ENCODE peak calls at places on chromosomes 4 and X, in nine cellular contexts. Z, U, M, H, Y, I, O, R and A are unnamed samples.

GRCh38 chr4:112302320-112303274 is 5.4 kb downstream of the ALPK1 start:
- ATAC-seq in R (no peak), M (no peak), U (no peak), H (no peak), I (no peak), O (no peak), Y (no peak), Z (no peak), A (no peak)

GRCh38 chrX:86146102-86146501 is 2.1 kb upstream of the DACH2 start:
- ATAC-seq in O (no peak), I (no peak), R (no peak), U (no peak), H (no peak), Y (no peak), Z (no peak), M (no peak), A (no peak)

GRCh38 chr4:147034372-147034771 is 88.7 kb upstream of the TTC29 start:
- ATAC-seq in R (no peak), M (no peak), Y (no peak), H (no peak), U (no peak), O (no peak), Z (no peak), I (no peak), A (peak; percentile 48)

GRCh38 chr4:141467225-141467624 is 169.2 kb upstream of the IL15 start:
- ATAC-seq in R (no peak), U (no peak), O (no peak), I (no peak), H (no peak), M (no peak), Z (no peak), Y (no peak), A (no peak)

GRCh38 chrX:18574591-18574990 is 97.3 kb downstream of the RS1 start:
- ATAC-seq in O (peak; percentile 45), Y (no peak), Z (peak; percentile 61), R (no peak), I (peak; percentile 79), H (no peak), M (peak; percentile 33), U (peak; percentile 73), A (no peak)

GRCh38 chr4:174244441-174244840 is 39.0 kb downstream of the FBXO8 start:
- ATAC-seq in I (peak; percentile 81), U (no peak), R (no peak), M (no peak), Z (no peak), Y (no peak), H (no peak), O (no peak), A (no peak)

GRCh38 chr4:22668301-22668700 is 24.4 kb upstream of the GBA3 start:
- ATAC-seq in M (peak; percentile 17), I (no peak), R (no peak), U (no peak), O (no peak), Y (no peak), H (no peak), Z (peak; percentile 23), A (no peak)

GRCh38 chrX:47540754-47541538 is 20.1 kb upstream of the ARAF start:
- ATAC-seq in H (peak; percentile 95), I (peak; percentile 99), M (peak; percentile 100), O (peak; percentile 98), R (peak; percentile 100), U (peak; percentile 98), Z (peak; percentile 99), Y (peak; percentile 100), A (peak; percentile 99)

GRCh38 chr4:7309176-7309575 is 116.8 kb downstream of the SORCS2 start:
- ATAC-seq in Z (no peak), U (peak; percentile 23), O (no peak), M (no peak), I (no peak), H (no peak), Y (no peak), R (no peak), A (no peak)

GRCh38 chrX:153900806-153901752 is 3.4 kb upstream of the AVPR2 start:
- ATAC-seq in I (peak; percentile 96), M (peak; percentile 77), O (peak; percentile 62), H (no peak), R (no peak), U (peak; percentile 56), Z (peak; percentile 72), Y (peak; percentile 80), A (peak; percentile 80)

GRCh38 chr4:40377462-40378385 is 42.6 kb downstream of the CHRNA9 start:
- ATAC-seq in M (peak; percentile 53), U (no peak), H (no peak), O (peak; percentile 65), R (peak; percentile 27), Z (peak; percentile 81), I (peak; percentile 64), Y (no peak), A (no peak)

GRCh38 chr4:98685225-98686045 is 27.0 kb upstream of the TSPAN5 start:
- ATAC-seq in Y (no peak), O (no peak), Z (no peak), H (no peak), R (no peak), M (no peak), U (no peak), I (no peak), A (no peak)

GRCh38 chrX:113950081-113950678 is 633.7 kb upstream of the HTR2C start:
- ATAC-seq in I (no peak), O (no peak), Z (no peak), H (no peak), Y (no peak), U (no peak), M (no peak), R (no peak), A (no peak)

GRCh38 chr4:168848112-168848511 is 161.9 kb downstream of the CBR4 start:
- ATAC-seq in O (peak; percentile 70), Y (peak; percentile 82), R (peak; percentile 71), U (peak; percentile 61), Z (peak; percentile 70), M (peak; percentile 80), I (peak; percentile 28), H (peak; percentile 33), A (peak; percentile 42)

GRCh38 chr4:168845897-168846296 is 164.2 kb downstream of the CBR4 start:
- ATAC-seq in Z (no peak), O (no peak), U (no peak), Y (no peak), I (no peak), M (no peak), H (no peak), R (peak; percentile 42), A (no peak)

GRCh38 chr4:168844261-168845039 is 165.6 kb downstream of the CBR4 start:
- ATAC-seq in U (no peak), R (no peak), H (peak; percentile 62), M (no peak), Y (peak; percentile 39), Z (peak; percentile 38), I (peak; percentile 64), O (peak; percentile 32), A (peak; percentile 59)

GRCh38 chr4:168848977-168849687 is 160.9 kb downstream of the CBR4 start:
- ATAC-seq in H (no peak), Y (peak; percentile 6), Z (no peak), O (peak; percentile 33), I (peak; percentile 21), U (peak; percentile 44), R (no peak), M (peak; percentile 30), A (no peak)

GRCh38 chr4:168846414-168846813 is 163.6 kb downstream of the CBR4 start:
- ATAC-seq in Z (no peak), U (no peak), M (no peak), R (no peak), O (no peak), Y (no peak), I (no peak), H (no peak), A (no peak)
- H3K27ac ChIP-seq in Z (no peak overlapping the region), U (peak overlapping the region; percentile 97), M (no peak overlapping the region), R (no peak overlapping the region), O (no peak overlapping the region), Y (no peak overlapping the region), I (peak overlapping the region; percentile 43), H (no peak overlapping the region), A (peak overlapping the region; percentile 86)

DNA sequence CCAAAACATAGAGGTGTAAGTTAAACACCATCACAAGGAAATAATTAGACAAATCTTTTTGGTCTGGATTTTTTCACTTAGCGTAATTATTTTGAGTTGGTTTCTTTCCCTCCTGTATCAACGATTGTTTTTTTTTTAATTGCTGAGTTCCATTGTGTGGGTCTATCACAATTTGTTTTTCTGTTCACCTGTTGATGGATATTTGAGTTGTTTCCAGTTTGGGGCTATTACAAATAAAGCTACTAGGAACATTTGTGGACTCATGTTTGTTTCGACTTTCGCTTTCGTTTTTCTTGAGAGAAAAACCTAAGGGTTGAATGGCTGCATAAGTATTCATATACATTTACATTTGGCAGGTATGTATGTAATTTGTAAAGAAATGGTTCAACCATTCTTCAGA is 20.4 kb upstream of the FBXW7 start:
- ATAC-seq in Y (no peak), O (no peak), I (no peak), M (no peak), U (no peak), R (no peak), Z (no peak), H (no peak), A (no peak)
- H3K4me3 ChIP-seq in Y (no peak overlapping the region), O (no peak overlapping the region), I (no peak overlapping the region), M (no peak overlapping the region), U (no peak overlapping the region), R (peak overlapping the region; percentile 46), Z (no peak overlapping the region), H (no peak overlapping the region), A (no peak overlapping the region)

GRCh38 chrX:81336455-81337144 is 134.7 kb downstream of the SH3BGRL start:
- ATAC-seq in Z (no peak), Y (no peak), H (peak; percentile 48), M (no peak), O (no peak), U (no peak), R (no peak), I (peak; percentile 91), A (peak; percentile 31)

GRCh38 chrX:81337805-81338204 is 135.9 kb downstream of the SH3BGRL start:
- ATAC-seq in M (no peak), Y (no peak), Z (no peak), I (no peak), H (no peak), O (no peak), U (no peak), R (no peak), A (no peak)

DNA sequence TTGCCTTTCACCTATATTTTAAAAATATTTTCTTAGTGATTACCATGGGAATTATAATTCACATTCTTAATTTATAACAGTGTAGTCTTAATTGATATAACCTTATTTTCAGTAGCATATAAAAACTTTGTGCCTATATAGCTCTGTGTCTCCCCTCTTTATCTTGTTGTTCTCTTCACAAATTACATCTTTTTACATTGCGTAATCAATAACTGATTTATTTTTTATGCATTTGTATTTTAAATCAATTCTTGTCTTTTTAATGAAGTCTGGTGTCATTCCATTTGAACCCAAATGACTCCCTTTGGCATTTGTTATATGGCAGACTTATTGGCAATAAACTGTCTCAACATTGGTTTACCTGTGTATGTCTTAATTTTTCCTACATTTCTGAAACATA is 137.0 kb downstream of the SH3BGRL start:
- ATAC-seq in H (no peak), O (no peak), R (no peak), I (no peak), U (no peak), Z (no peak), Y (no peak), M (no peak), A (no peak)
- H3K27ac ChIP-seq in H (no peak overlapping the region), O (no peak overlapping the region), R (no peak overlapping the region), I (no peak overlapping the region), U (no peak overlapping the region), Z (no peak overlapping the region), Y (no peak overlapping the region), M (no peak overlapping the region), A (no peak overlapping the region)

DNA sequence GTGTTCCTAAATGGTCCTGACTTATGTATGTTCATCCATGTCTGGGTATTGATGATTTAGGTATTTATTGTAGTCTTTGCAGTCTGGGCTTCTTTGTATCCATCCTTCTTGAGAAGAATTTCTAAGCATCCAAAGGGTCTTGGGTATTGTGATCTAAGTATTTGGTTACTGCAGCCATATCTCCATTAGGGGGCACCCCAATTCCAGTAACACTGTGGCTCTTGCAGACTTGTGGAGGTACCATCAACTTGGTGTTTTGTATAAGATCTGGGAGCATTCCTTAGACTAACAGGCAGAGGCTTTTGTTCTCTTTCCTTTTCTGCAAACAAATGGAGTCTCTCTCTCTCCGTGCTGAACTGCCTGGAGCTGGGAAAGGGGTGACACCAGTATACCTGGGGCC is 113.7 kb upstream of the NEXMIF start:
- ATAC-seq in O (no peak), M (no peak), H (no peak), Y (no peak), I (peak; percentile 56), U (peak; percentile 29), Z (peak; percentile 24), R (peak; percentile 71), A (no peak)
- H3K4me3 ChIP-seq in O (no peak overlapping the region), M (no peak overlapping the region), H (no peak overlapping the region), Y (no peak overlapping the region), I (no peak overlapping the region), U (no peak overlapping the region), Z (no peak overlapping the region), R (no peak overlapping the region), A (no peak overlapping the region)